ENCODE peak calls at places on chromosomes 3 and 15, in four cellular contexts. One of them, this sample, is unnamed.

GRCh38 chr3:183306798-183307671 is 54.0 kb downstream of the B3GNT5 start:
- DNase-seq in H1: no peak
- DNase-seq in IMR-90: peak; percentile 62
- DNase-seq in mesendoderm: peak; percentile 85
- DNase-seq in this sample: no peak

GRCh38 chr15:69090197-69090948 is 70.1 kb upstream of the GLCE start:
- DNase-seq in IMR-90: peak; percentile 29
- DNase-seq in H1: peak; percentile 63
- DNase-seq in mesendoderm: peak; percentile 62
- DNase-seq in this sample: peak; percentile 90

GRCh38 chr3:52259035-52259434 is 13.5 kb downstream of the PPM1M start:
- DNase-seq in H1: no peak
- DNase-seq in IMR-90: no peak
- DNase-seq in mesendoderm: no peak
- DNase-seq in this sample: no peak

GRCh38 chr3:121482651-121483050 is 63.1 kb downstream of the POLQ start:
- DNase-seq in mesendoderm: no peak
- DNase-seq in H1: no peak
- DNase-seq in IMR-90: peak; percentile 91
- DNase-seq in this sample: no peak

GRCh38 chr3:2172561-2173171 is 74.0 kb downstream of the CNTN4 start:
- DNase-seq in IMR-90: no peak
- DNase-seq in mesendoderm: no peak
- DNase-seq in H1: no peak
- DNase-seq in this sample: no peak

GRCh38 chr3:188832961-188833615 is 338.7 kb upstream of the TPRG1 start:
- DNase-seq in mesendoderm: peak; percentile 75
- DNase-seq in IMR-90: no peak
- DNase-seq in H1: no peak
- DNase-seq in this sample: no peak

GRCh38 chr3:13114811-13115615 is 41.8 kb upstream of the IQSEC1 start:
- DNase-seq in mesendoderm: no peak
- DNase-seq in IMR-90: no peak
- DNase-seq in H1: no peak
- DNase-seq in this sample: no peak

GRCh38 chr15:52652286-52652685 is 26.9 kb downstream of the ATOSA start:
- DNase-seq in IMR-90: no peak
- DNase-seq in mesendoderm: no peak
- DNase-seq in H1: no peak
- DNase-seq in this sample: no peak

GRCh38 chr15:47331796-47332480 is 385.4 kb upstream of the SEMA6D start:
- DNase-seq in H1: no peak
- DNase-seq in IMR-90: peak; percentile 83
- DNase-seq in mesendoderm: peak; percentile 65
- DNase-seq in this sample: no peak

GRCh38 chr3:168801792-168802191 is 706.1 kb upstream of the GOLIM4 start:
- DNase-seq in H1: no peak
- DNase-seq in mesendoderm: no peak
- DNase-seq in IMR-90: peak; percentile 80
- DNase-seq in this sample: no peak

GRCh38 chr3:13016083-13016725 is 57.0 kb downstream of the IQSEC1 start:
- DNase-seq in H1: no peak
- DNase-seq in IMR-90: no peak
- DNase-seq in mesendoderm: no peak
- DNase-seq in this sample: no peak

GRCh38 chr15:47415539-47415971 is 301.8 kb upstream of the SEMA6D start:
- DNase-seq in mesendoderm: no peak
- DNase-seq in H1: no peak
- DNase-seq in IMR-90: peak; percentile 57
- DNase-seq in this sample: no peak

GRCh38 chr3:38006445-38006995 is 15.9 kb downstream of the VILL start:
- DNase-seq in mesendoderm: no peak
- DNase-seq in IMR-90: no peak
- DNase-seq in H1: no peak
- DNase-seq in this sample: no peak
- H3K56ac ChIP-seq in mesendoderm: no peak overlapping the region
- H3K56ac ChIP-seq in IMR-90: no peak overlapping the region
- H3K56ac ChIP-seq in H1: no peak overlapping the region
- H3K56ac ChIP-seq in this sample: no peak overlapping the region

DNA sequence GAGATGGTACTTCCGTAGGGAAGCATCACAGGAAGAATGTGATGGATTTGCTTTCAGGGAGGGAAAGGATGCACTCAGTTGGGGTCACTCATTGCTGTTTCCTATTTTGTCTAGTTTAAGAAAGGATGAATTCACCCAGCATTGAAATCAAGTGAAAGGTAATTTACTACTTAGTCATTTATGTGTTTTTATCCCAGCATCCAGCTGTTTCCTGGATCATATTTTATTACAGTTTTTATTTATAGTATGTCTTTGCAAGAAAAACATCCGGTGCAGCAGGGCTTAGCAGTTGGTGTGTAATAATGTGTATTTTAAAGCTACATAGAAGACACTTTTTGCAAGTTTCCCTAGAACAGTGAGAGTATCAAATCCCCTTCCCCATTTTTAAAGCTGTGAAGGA is 37.4 kb upstream of the GOLGA8B start:
- DNase-seq in IMR-90: peak; percentile 14
- DNase-seq in H1: no peak
- DNase-seq in mesendoderm: no peak
- DNase-seq in this sample: no peak
- H3K9ac ChIP-seq in IMR-90: no peak overlapping the region
- H3K9ac ChIP-seq in H1: no peak overlapping the region
- H3K9ac ChIP-seq in mesendoderm: no peak overlapping the region
- H3K9ac ChIP-seq in this sample: no peak overlapping the region

GRCh38 chr15:29969587-29970401 is 113.0 kb upstream of the GOLGA8J start:
- DNase-seq in mesendoderm: no peak
- DNase-seq in H1: no peak
- DNase-seq in IMR-90: no peak
- DNase-seq in this sample: no peak

GRCh38 chr15:29972051-29972450 is 110.7 kb upstream of the GOLGA8J start:
- DNase-seq in IMR-90: no peak
- DNase-seq in mesendoderm: no peak
- DNase-seq in H1: no peak
- DNase-seq in this sample: no peak

GRCh38 chr15:29968099-29968892 is 114.5 kb upstream of the GOLGA8J start:
- DNase-seq in H1: no peak
- DNase-seq in IMR-90: no peak
- DNase-seq in mesendoderm: peak; percentile 53
- DNase-seq in this sample: peak; percentile 64

DNA sequence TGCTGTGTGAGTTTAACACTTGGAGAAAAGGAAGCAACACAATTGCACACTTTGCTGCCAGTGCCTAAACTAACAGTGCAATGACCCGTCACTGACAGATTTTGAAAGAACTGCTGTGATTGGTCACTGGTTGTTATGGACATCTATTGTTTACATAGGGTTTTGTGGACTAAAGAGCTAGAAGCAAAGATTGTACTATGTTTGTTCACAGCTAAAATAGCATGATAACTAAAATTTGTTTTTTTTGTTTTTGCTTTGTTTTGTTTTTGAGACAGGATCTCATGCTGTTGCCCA is 112.4 kb upstream of the GOLGA8J start:
- DNase-seq in H1: no peak
- DNase-seq in IMR-90: no peak
- DNase-seq in mesendoderm: no peak
- DNase-seq in this sample: no peak
- H3K56ac ChIP-seq in H1: no peak overlapping the region
- H3K56ac ChIP-seq in IMR-90: no peak overlapping the region
- H3K56ac ChIP-seq in mesendoderm: no peak overlapping the region
- H3K56ac ChIP-seq in this sample: no peak overlapping the region

DNA sequence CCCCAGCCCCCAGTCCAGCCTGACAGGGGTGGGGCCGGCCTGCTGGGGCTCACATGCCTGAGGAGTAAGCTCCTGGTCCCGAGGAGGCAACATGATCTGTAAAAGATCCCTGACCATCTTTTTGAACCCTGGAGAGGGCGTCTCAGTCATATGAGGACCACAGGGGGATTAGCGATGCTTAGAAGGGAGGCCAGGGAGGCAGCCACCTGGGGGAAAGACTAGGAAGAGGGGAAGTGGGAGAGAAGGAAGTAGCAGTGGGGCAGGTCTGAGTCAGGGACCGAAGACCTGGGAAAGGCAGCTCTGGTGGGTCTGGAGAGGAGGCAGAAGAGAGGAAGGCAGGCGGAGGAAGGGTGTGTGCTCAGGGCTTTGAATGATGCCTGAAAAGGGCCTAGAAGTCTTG is 18.9 kb downstream of the PIF1 start:
- DNase-seq in H1: no peak
- DNase-seq in mesendoderm: peak; percentile 62
- DNase-seq in IMR-90: no peak
- DNase-seq in this sample: no peak
- H3K9ac ChIP-seq in H1: no peak overlapping the region
- H3K9ac ChIP-seq in mesendoderm: peak overlapping the region; percentile 40
- H3K9ac ChIP-seq in IMR-90: no peak overlapping the region
- H3K9ac ChIP-seq in this sample: no peak overlapping the region

DNA sequence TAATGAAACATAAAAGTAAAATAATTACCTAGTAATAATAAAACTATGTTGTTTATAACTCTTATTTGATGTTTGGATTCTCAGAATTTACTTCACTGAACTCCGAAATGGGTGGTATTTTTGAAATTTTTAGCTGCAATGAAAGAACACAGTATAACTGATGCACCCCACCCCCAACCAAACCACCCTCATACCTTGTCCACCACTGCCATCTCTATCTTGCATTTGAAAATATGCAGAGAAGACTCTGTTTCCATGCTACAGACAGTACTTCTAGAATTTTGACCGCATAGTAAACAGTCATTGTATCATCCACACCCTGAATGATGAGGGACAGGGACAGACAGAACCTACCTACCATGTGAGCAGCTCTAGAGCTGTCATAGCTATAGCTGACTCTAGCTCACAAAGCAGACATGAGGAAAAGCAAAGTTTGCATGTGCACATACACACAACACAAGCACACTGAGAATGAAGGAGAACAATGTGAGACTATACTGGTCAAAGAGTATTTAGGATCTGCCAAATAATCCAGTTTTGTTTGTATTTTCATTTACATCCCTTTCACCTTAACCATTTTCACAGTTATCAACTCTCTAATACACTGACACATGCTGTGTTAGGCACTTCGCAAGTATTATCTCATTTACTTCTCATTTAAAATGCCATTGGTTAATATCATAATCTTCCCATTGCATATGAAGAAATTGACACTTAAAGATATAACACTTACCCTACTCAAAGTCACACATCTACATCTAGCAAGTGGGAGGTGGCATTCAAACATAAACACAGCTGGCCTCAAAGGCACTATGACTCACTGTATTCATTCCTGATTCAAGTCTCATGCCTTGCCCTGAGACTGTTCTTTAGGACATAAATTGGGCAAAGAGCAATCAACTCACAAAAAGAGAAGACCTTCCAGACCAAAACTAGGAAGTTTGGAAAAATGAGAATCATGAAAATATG is 1014.7 kb upstream of the CFAP20DC start:
- DNase-seq in IMR-90: peak; percentile 61
- DNase-seq in mesendoderm: peak; percentile 65
- DNase-seq in H1: no peak
- DNase-seq in this sample: no peak
- H3K56ac ChIP-seq in IMR-90: no peak overlapping the region
- H3K56ac ChIP-seq in mesendoderm: no peak overlapping the region
- H3K56ac ChIP-seq in H1: no peak overlapping the region
- H3K56ac ChIP-seq in this sample: no peak overlapping the region

GRCh38 chr3:29344986-29345385 is 64.1 kb downstream of the RBMS3 start:
- DNase-seq in H1: no peak
- DNase-seq in mesendoderm: peak; percentile 37
- DNase-seq in IMR-90: no peak
- DNase-seq in this sample: no peak
- H3K9ac ChIP-seq in H1: no peak overlapping the region
- H3K9ac ChIP-seq in mesendoderm: no peak overlapping the region
- H3K9ac ChIP-seq in IMR-90: no peak overlapping the region
- H3K9ac ChIP-seq in this sample: no peak overlapping the region

DNA sequence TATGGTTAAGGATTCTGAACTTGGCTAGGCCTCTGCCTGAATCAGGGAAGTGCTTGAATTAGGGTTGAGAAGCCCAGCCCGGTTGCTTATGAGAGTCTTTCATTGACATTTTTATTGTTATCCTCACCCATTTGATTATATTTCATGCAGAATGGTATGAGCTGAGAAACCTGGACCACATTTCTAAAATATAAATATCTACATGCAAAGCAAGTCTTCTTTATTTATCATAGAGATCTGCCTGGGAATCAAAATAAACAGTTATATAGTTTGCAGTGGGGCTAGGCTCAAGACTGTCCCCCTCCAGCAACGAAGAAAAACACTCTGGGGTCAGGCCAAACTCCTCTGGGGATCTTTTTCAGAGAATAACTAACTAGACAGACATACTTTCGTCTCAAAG is 675.4 kb upstream of the NR2F2 start:
- DNase-seq in IMR-90: peak; percentile 32
- DNase-seq in mesendoderm: no peak
- DNase-seq in H1: no peak
- DNase-seq in this sample: no peak
- H3K56ac ChIP-seq in IMR-90: peak overlapping the region; percentile 3
- H3K56ac ChIP-seq in mesendoderm: no peak overlapping the region
- H3K56ac ChIP-seq in H1: no peak overlapping the region
- H3K56ac ChIP-seq in this sample: no peak overlapping the region

DNA sequence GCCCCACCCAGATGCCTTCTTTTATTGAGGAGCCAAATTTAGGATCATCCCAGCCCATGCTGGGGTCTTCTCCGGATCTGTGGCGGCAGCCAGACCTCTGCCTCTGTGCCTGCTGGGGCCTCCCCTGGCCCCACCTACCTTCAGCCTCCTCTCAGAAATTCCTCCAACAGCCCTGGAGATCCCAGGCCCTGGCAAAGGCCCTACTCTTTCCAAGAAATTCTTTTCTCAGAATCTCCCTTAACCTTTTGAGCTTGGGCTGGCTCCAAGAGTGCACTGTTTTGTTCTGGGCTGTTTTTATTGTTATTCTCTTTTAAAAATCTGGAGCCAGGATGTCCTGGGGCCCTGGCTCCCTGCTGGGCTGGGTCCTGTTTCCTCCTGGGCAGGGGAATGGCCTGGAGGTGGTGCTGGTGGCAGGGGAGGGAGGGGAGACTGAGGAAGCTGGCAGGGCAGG is 57.8 kb downstream of the GRIP2 start:
- DNase-seq in IMR-90: no peak
- DNase-seq in H1: no peak
- DNase-seq in mesendoderm: no peak
- DNase-seq in this sample: no peak
- H3K9ac ChIP-seq in IMR-90: no peak overlapping the region
- H3K9ac ChIP-seq in H1: no peak overlapping the region
- H3K9ac ChIP-seq in mesendoderm: no peak overlapping the region
- H3K9ac ChIP-seq in this sample: no peak overlapping the region

GRCh38 chr3:115004201-115005140 is 142.6 kb downstream of the ZBTB20 start:
- DNase-seq in mesendoderm: no peak
- DNase-seq in IMR-90: no peak
- DNase-seq in H1: no peak
- DNase-seq in this sample: no peak

GRCh38 chr3:114994554-114995341 is 152.3 kb downstream of the ZBTB20 start:
- DNase-seq in H1: no peak
- DNase-seq in IMR-90: no peak
- DNase-seq in mesendoderm: no peak
- DNase-seq in this sample: no peak

GRCh38 chr3:114998971-114999579 is 148.0 kb downstream of the ZBTB20 start:
- DNase-seq in mesendoderm: no peak
- DNase-seq in H1: no peak
- DNase-seq in IMR-90: no peak
- DNase-seq in this sample: no peak
- H3K56ac ChIP-seq in mesendoderm: no peak overlapping the region
- H3K56ac ChIP-seq in H1: no peak overlapping the region
- H3K56ac ChIP-seq in IMR-90: no peak overlapping the region
- H3K56ac ChIP-seq in this sample: no peak overlapping the region

GRCh38 chr3:135513106-135514063 is 452.1 kb upstream of the PPP2R3A start:
- DNase-seq in H1: peak; percentile 5
- DNase-seq in IMR-90: peak; percentile 76
- DNase-seq in mesendoderm: peak; percentile 94
- DNase-seq in this sample: peak; percentile 44

GRCh38 chr3:135516143-135516542 is 449.4 kb upstream of the PPP2R3A start:
- DNase-seq in mesendoderm: peak; percentile 86
- DNase-seq in IMR-90: peak; percentile 41
- DNase-seq in H1: peak; percentile 23
- DNase-seq in this sample: peak; percentile 75

GRCh38 chr3:135514064-135514455 is 451.5 kb upstream of the PPP2R3A start:
- DNase-seq in H1: no peak
- DNase-seq in IMR-90: no peak
- DNase-seq in mesendoderm: peak; percentile 68
- DNase-seq in this sample: no peak
- H3K9ac ChIP-seq in H1: no peak overlapping the region
- H3K9ac ChIP-seq in IMR-90: no peak overlapping the region
- H3K9ac ChIP-seq in mesendoderm: no peak overlapping the region
- H3K9ac ChIP-seq in this sample: no peak overlapping the region

This sample was measured in H9.